ENCODE peak calls at places on chromosomes 12 and 14, in nine cellular contexts. Q is CD8-positive, alpha-beta memory T cell; T is astrocyte of the spinal cord; M is DMS79 treated with DMSO at 0.1 percent for 48 hours; F is activated T-helper 2 cell treated with anti-CD3 and anti-CD28 coated beads, Interferon-gamma antibody, Interleukin-2, Interleukin-4, amounts not matched to agents 10 μg/mL and 5 μg/mL and 100 μg/mL, durations not matched to agents 14 hours and 24 hours and 36 hours; X is mucosa of descending colon; C is Ammon's horn; Z is activated B cell treated with CpG ODN at 0.5 μM for 24 hours; W is stimulated activated CD4-positive, alpha-beta T cell treated with anti-CD3 and anti-CD28 coated beads, Interleukin-4, amount 100 ng/mL, for 4 hours. J is an unnamed sample.

GRCh38 chr14:58098507-58098906 is 53.5 kb downstream of the ARMH4 start:
- DNase-seq in Q (no peak), T (no peak), M (no peak), F (no peak), X (no peak), C (no peak), Z (no peak), W (no peak), J (peak; percentile 62)

GRCh38 chr12:115042341-115042740 is 358.4 kb upstream of the TBX3 start:
- DNase-seq in Q (no peak), T (peak; percentile 7), M (no peak), F (no peak), X (no peak), C (no peak), Z (no peak), W (no peak), J (no peak)

GRCh38 chr12:107493646-107494045 is 192.0 kb upstream of the PWP1 start:
- DNase-seq in Q (no peak), T (no peak), M (no peak), F (no peak), X (no peak), C (no peak), Z (no peak), W (no peak), J (no peak)

GRCh38 chr12:87815738-87816137 is 213.5 kb downstream of the C12orf50 start:
- DNase-seq in Q (no peak), T (no peak), M (no peak), F (no peak), X (no peak), C (no peak), Z (no peak), W (no peak), J (no peak)

GRCh38 chr14:72830786-72831583 is 62.9 kb downstream of the DPF3 start:
- DNase-seq in Q (no peak), T (peak; percentile 15), M (peak; percentile 35), F (no peak), X (peak; percentile 81), C (no peak), Z (no peak), W (no peak), J (no peak)

GRCh38 chr12:81147286-81147919 is 69.5 kb downstream of the ACSS3 start:
- DNase-seq in Q (no peak), T (no peak), M (no peak), F (no peak), X (no peak), C (no peak), Z (no peak), W (no peak), J (peak; percentile 24)

GRCh38 chr14:58281969-58282368 is 16.4 kb upstream of the ARID4A start:
- DNase-seq in Q (no peak), T (no peak), M (no peak), F (no peak), X (no peak), C (no peak), Z (no peak), W (no peak), J (no peak)

GRCh38 chr14:94330857-94331256 is 7.7 kb upstream of the SERPINA6 start:
- DNase-seq in Q (no peak), T (no peak), M (no peak), F (no peak), X (no peak), C (no peak), Z (no peak), W (no peak), J (no peak)

GRCh38 chr12:26113853-26114719 is 10.8 kb downstream of the BHLHE41 start:
- DNase-seq in Q (peak; percentile 35), T (peak; percentile 90), M (peak; percentile 42), F (peak; percentile 46), X (peak; percentile 97), C (peak; percentile 90), Z (peak; percentile 77), W (peak; percentile 80), J (peak; percentile 28)

GRCh38 chr12:88242161-88242925 is 100.2 kb downstream of the TMTC3 start:
- DNase-seq in Q (no peak), T (peak; percentile 98), M (no peak), F (no peak), X (no peak), C (peak; percentile 5), Z (no peak), W (no peak), J (no peak)